ENCODE peak calls at places on chromosomes 12 and 14, in four cellular contexts. Z, S, W and B are unnamed samples.

GRCh38 chr12:56257491-56258067 is 605 bp downstream of the ANKRD52 start:
- DNase-seq in Z (peak; percentile 77), S (no peak), W (no peak), B (peak; percentile 65)

GRCh38 chr12:29763301-29763683 is 20.4 kb downstream of the TMTC1 start:
- DNase-seq in Z (no peak), S (no peak), W (no peak), B (no peak)

GRCh38 chr14:56686416-56686815 is 106.8 kb downstream of the TMEM260 start:
- DNase-seq in Z (peak; percentile 61), S (no peak), W (no peak), B (peak; percentile 37)

GRCh38 chr12:79058342-79058741 is 193.8 kb downstream of the SYT1 start:
- DNase-seq in Z (no peak), S (peak; percentile 56), W (no peak), B (no peak)

GRCh38 chr12:94725375-94726168 is 75.2 kb upstream of the TMCC3 start:
- DNase-seq in Z (peak; percentile 21), S (peak; percentile 63), W (no peak), B (no peak)

GRCh38 chr12:51828951-51829581 is 19.5 kb downstream of the FIGNL2 start:
- DNase-seq in Z (peak; percentile 38), S (no peak), W (no peak), B (no peak)

GRCh38 chr12:3491938-3492867 is 1.2 kb downstream of the PRMT8 start:
- DNase-seq in Z (peak; percentile 84), S (peak; percentile 53), W (peak; percentile 33), B (peak; percentile 62)

GRCh38 chr12:124402281-124403066 is 107.6 kb downstream of the RFLNA start:
- DNase-seq in Z (no peak), S (no peak), W (no peak), B (no peak)

GRCh38 chr14:98162829-98163228 is 1109.2 kb downstream of the BCL11B start:
- DNase-seq in Z (no peak), S (no peak), W (no peak), B (no peak)

GRCh38 chr12:47739959-47740358 is 14.7 kb upstream of the ENDOU start:
- DNase-seq in Z (no peak), S (no peak), W (no peak), B (no peak)

GRCh38 chr14:50946234-50946935 is 2.1 kb upstream of the PYGL start:
- DNase-seq in Z (no peak), S (no peak), W (no peak), B (no peak)

GRCh38 chr12:52252728-52253328 is 19.8 kb downstream of the KRT7 start:
- DNase-seq in Z (no peak), S (no peak), W (no peak), B (no peak)

GRCh38 chr14:41167040-41167439 is 439.6 kb upstream of the LRFN5 start:
- DNase-seq in Z (no peak), S (no peak), W (no peak), B (no peak)

GRCh38 chr14:101088395-101088667 is 184.8 kb upstream of the RTL1 start:
- DNase-seq in Z (no peak), S (no peak), W (no peak), B (no peak)

GRCh38 chr12:74999474-74999873 is 210.2 kb downstream of the KCNC2 start:
- DNase-seq in Z (no peak), S (no peak), W (no peak), B (no peak)

GRCh38 chr14:104227806-104228205 is 89.4 kb downstream of the KIF26A start:
- DNase-seq in Z (peak; percentile 7), S (no peak), W (no peak), B (peak; percentile 5)

GRCh38 chr12:117874842-117875434 is 93.9 kb downstream of the KSR2 start:
- DNase-seq in Z (peak; percentile 88), S (peak; percentile 58), W (peak; percentile 65), B (peak; percentile 84)

GRCh38 chr12:121400332-121401139 is 618 bp downstream of the RNF34 start:
- DNase-seq in Z (peak; percentile 28), S (peak; percentile 21), W (peak; percentile 29), B (peak; percentile 56)

GRCh38 chr12:63978519-63978918 is 134.0 kb downstream of the SRGAP1 start:
- DNase-seq in Z (no peak), S (peak; percentile 75), W (no peak), B (no peak)

GRCh38 chr12:96434107-96434506 is 33.9 kb upstream of the CDK17 start:
- DNase-seq in Z (no peak), S (peak; percentile 100), W (no peak), B (no peak)

GRCh38 chr14:62117718-62118164 is 355.5 kb downstream of the SNAPC1 start:
- DNase-seq in Z (no peak), S (peak; percentile 7), W (no peak), B (no peak)

GRCh38 chr14:62118871-62119270 is 356.7 kb downstream of the SNAPC1 start:
- DNase-seq in Z (no peak), S (no peak), W (no peak), B (no peak)

GRCh38 chr14:62118461-62118860 is 356.2 kb downstream of the SNAPC1 start:
- DNase-seq in Z (no peak), S (no peak), W (no peak), B (no peak)

GRCh38 chr14:62117010-62117717 is 354.9 kb downstream of the SNAPC1 start:
- DNase-seq in Z (peak; percentile 97), S (peak; percentile 74), W (peak; percentile 53), B (peak; percentile 90)
- TF ChIP-seq CTCF in Z (no peak), S (peak; percentile 54), W (no peak), B (peak; percentile 59)

GRCh38 chr12:15856097-15856982 is 25.8 kb upstream of the STRAP start:
- DNase-seq in Z (no peak), S (peak; percentile 85), W (peak; percentile 54), B (no peak)
- TF ChIP-seq CTCF in Z (peak; percentile 58), S (peak; percentile 63), W (peak; percentile 65), B (peak; percentile 75)

DNA sequence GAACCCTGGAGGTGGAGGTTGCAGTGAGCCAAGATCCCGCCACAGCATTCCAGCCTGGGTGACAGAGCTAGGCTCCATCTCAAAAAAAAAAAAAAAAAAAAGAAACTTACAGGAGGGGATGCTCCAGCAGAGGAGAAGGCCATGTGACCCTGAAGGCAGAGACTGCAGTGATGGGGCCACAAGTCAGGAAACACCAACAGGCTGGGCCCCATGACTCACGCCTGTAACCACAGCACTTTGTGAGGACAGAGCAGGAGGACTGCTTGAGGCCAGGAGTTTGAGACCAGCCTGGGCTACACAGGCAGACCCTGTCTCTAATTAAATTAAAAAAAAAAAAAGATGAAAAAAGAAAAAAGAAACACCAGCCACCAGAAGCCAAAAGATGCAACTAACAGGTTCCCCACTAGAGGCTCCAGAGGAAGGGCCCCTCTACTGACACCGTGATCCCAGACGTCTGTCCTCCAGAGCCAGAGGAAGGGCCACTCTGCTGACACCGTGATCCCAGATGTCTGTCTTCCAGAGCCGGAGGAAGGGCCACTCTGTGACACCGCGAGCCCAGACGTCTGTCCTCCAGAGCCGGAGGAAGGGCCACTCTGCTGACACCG is 9.1 kb upstream of the GLT1D1 start:
- DNase-seq in Z (peak; percentile 11), S (no peak), W (no peak), B (no peak)
- TF ChIP-seq CTCF in Z (no peak), S (no peak), W (no peak), B (no peak)

DNA sequence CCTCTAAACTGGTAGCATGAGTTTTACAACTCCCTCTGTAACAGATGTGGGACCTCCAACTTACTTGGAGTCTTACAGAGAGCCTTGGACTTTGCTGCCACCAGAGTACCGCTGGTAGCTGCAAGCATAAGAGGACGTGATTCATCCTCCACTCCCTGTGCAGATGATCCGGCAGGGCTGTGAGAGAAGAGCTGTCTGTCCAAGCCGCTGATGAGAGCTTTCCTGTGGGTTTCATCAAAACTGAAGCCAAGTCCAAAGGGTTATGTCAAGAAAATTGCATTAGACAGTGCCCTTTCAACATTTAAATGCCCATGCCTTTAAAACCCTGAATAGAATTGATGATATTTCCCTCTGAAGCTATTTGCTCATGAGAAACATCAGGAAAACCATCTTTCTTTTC is 85.8 kb downstream of the LLPH start:
- DNase-seq in Z (no peak), S (peak; percentile 52), W (no peak), B (no peak)
- TF ChIP-seq CTCF in Z (no peak), S (no peak), W (no peak), B (no peak)